ENCODE peak calls at places on chromosomes 7 and 10, in six cellular contexts. T is heart left ventricle, J is RWPE2, B is K562, V is transverse colon, D is gastrocnemius medialis. R is an unnamed sample.

GRCh38 chr10:130137659-130138478 is 1.7 kb downstream of the GLRX3 start:
- DNase-seq in T (no peak), J (no peak), B (no peak), V (no peak), D (no peak), R (no peak)

GRCh38 chr7:27095050-27095896 is 527 bp downstream of the HOXA1 start:
- DNase-seq in T (no peak), J (no peak), B (no peak), V (no peak), D (no peak), R (no peak)

GRCh38 chr10:6977641-6978627 is 397.9 kb upstream of the PRKCQ start:
- DNase-seq in T (no peak), J (no peak), B (no peak), V (no peak), D (no peak), R (no peak)

GRCh38 chr10:27685686-27686085 is 59.9 kb downstream of the MKX start:
- DNase-seq in T (no peak), J (no peak), B (no peak), V (no peak), D (no peak), R (no peak)

GRCh38 chr10:60611291-60611747 is 167.0 kb upstream of the CDK1 start:
- DNase-seq in T (no peak), J (peak; percentile 61), B (peak; percentile 22), V (no peak), D (no peak), R (no peak)

GRCh38 chr10:89867964-89868363 is 166.6 kb downstream of the KIF20B start:
- DNase-seq in T (no peak), J (no peak), B (no peak), V (no peak), D (no peak), R (peak; percentile 45)

GRCh38 chr10:18406136-18406535 is 245.3 kb downstream of the NSUN6 start:
- DNase-seq in T (no peak), J (no peak), B (no peak), V (no peak), D (no peak), R (no peak)

GRCh38 chr7:127154101-127154500 is 98.6 kb downstream of the GRM8 start:
- DNase-seq in T (no peak), J (no peak), B (no peak), V (no peak), D (no peak), R (no peak)

GRCh38 chr7:137820677-137821420 is 25.9 kb downstream of the DGKI start:
- DNase-seq in T (peak; percentile 69), J (no peak), B (no peak), V (no peak), D (peak; percentile 23), R (peak; percentile 60)

GRCh38 chr7:11492307-11492706 is 339.7 kb downstream of the THSD7A start:
- DNase-seq in T (no peak), J (no peak), B (no peak), V (no peak), D (no peak), R (no peak)

GRCh38 chr10:123103944-123104343 is 31.8 kb upstream of the HMX3 start:
- DNase-seq in T (no peak), J (no peak), B (no peak), V (no peak), D (no peak), R (no peak)

GRCh38 chr7:130063036-130063435 is 7.3 kb upstream of the KLHDC10 start:
- DNase-seq in T (peak; percentile 15), J (no peak), B (peak; percentile 90), V (peak; percentile 54), D (no peak), R (peak; percentile 63)

GRCh38 chr7:131596785-131597184 is 40.4 kb upstream of the PODXL start:
- DNase-seq in T (no peak), J (no peak), B (no peak), V (no peak), D (no peak), R (no peak)

GRCh38 chr10:116691544-116692126 is 50.7 kb downstream of the HSPA12A start:
- DNase-seq in T (no peak), J (no peak), B (no peak), V (no peak), D (no peak), R (no peak)

GRCh38 chr7:85154282-85154937 is 32.4 kb downstream of the SEMA3D start:
- DNase-seq in T (no peak), J (no peak), B (no peak), V (no peak), D (no peak), R (no peak)

GRCh38 chr7:84002348-84002747 is 192.2 kb downstream of the SEMA3A start:
- DNase-seq in T (no peak), J (no peak), B (no peak), V (no peak), D (no peak), R (no peak)

GRCh38 chr7:25860206-25860881 is 291.7 kb upstream of the NFE2L3 start:
- DNase-seq in T (no peak), J (peak; percentile 70), B (peak; percentile 52), V (no peak), D (no peak), R (no peak)

GRCh38 chr10:128751284-128751683 is 625.1 kb upstream of the MKI67 start:
- DNase-seq in T (no peak), J (no peak), B (no peak), V (no peak), D (no peak), R (peak; percentile 67)

GRCh38 chr7:133275008-133275407 is 22.1 kb downstream of the EXOC4 start:
- DNase-seq in T (no peak), J (no peak), B (peak; percentile 41), V (no peak), D (no peak), R (no peak)

GRCh38 chr7:121608785-121609184 is 212.7 kb upstream of the FAM3C start:
- DNase-seq in T (no peak), J (no peak), B (no peak), V (no peak), D (no peak), R (no peak)

GRCh38 chr10:106705576-106706526 is 458.7 kb downstream of the SORCS1 start:
- DNase-seq in T (peak; percentile 43), J (no peak), B (peak; percentile 71), V (peak; percentile 53), D (peak; percentile 17), R (peak; percentile 76)

GRCh38 chr7:33821970-33822369 is 83.4 kb upstream of the BMPER start:
- DNase-seq in T (no peak), J (no peak), B (no peak), V (no peak), D (no peak), R (no peak)

GRCh38 chr10:110408203-110408871 is 89.4 kb upstream of the DUSP5 start:
- DNase-seq in T (no peak), J (peak; percentile 79), B (no peak), V (no peak), D (no peak), R (no peak)

GRCh38 chr7:125644113-125644512 is 714.5 kb upstream of the POT1 start:
- DNase-seq in T (no peak), J (no peak), B (no peak), V (no peak), D (no peak), R (no peak)

GRCh38 chr7:159056722-159057121 is 87.9 kb downstream of the VIPR2 start:
- DNase-seq in T (no peak), J (no peak), B (no peak), V (no peak), D (no peak), R (no peak)

GRCh38 chr10:16116404-16117304 is 256.3 kb upstream of the MINDY3 start:
- DNase-seq in T (no peak), J (no peak), B (peak; percentile 28), V (no peak), D (no peak), R (peak; percentile 18)

GRCh38 chr7:99308461-99309074 is 17.1 kb upstream of the ARPC1A start:
- DNase-seq in T (no peak), J (no peak), B (no peak), V (no peak), D (no peak), R (no peak)

DNA sequence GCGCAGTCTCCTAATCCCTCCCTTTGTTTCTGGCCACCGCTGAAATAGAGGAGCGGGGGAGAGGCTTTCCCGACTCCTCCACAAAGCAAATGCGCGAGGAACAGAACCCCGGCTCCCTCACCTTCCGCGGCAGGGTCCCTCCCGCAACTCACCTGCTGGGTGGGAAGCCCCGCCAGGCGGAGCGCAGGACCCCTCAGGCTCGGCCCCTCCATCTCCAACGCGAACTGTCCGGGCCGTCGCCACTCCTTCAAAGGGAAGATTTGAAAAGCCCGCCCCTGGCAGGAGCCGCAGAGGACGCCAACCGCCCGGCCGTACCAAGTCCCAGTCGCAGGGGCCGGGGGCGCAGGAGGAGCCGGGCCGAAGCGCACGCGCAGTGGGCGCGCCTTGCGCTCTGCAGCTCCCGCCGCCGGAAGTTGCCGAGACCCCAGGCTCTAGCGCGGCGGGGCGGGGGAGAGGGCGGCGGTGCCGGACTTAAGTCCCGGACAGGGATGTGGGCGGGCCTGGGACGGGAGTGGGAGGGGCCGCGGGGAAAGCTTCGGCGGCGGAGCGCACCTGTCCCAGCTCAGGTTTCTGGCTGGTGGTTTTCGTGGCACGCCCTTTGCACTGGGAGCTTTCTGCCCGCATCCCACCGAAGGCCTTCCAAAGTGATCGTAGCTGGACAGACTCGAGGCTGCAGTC is at the start of gene RTKN2:
- DNase-seq in T (peak; percentile 46), J (peak; percentile 81), B (peak; percentile 67), V (peak; percentile 87), D (peak; percentile 60), R (peak; percentile 83)
- H3K27ac ChIP-seq in T (no peak within 1 kb of the TSS), J (peak within 1 kb of the TSS; percentile 1), B (no peak within 1 kb of the TSS), V (peak within 1 kb of the TSS; percentile 77), D (no peak within 1 kb of the TSS), R (peak within 1 kb of the TSS; percentile 32)

DNA sequence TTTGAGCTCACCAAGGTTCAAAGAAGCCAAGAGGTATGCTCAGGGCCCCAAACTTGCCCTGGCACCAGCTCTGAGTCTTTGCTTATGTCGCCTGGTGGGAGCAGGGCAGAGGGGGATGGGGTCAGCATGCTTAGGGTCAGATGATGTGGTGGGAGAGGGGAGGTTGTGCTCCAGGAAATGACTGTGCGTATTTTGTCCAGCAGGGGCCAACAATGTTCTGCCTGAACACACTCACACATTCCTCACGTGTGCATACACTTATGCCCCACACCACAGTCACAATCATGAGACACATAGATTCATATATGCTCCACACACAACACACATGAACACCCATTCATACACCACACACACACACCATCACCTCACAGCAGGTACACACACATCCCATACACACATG is 4.4 kb upstream of the RAMP3 start:
- DNase-seq in T (no peak), J (peak; percentile 23), B (peak; percentile 30), V (no peak), D (no peak), R (no peak)
- TF ChIP-seq CTCF in T (no peak), J (no peak), B (no peak), V (no peak), D (no peak), R (no peak)

DNA sequence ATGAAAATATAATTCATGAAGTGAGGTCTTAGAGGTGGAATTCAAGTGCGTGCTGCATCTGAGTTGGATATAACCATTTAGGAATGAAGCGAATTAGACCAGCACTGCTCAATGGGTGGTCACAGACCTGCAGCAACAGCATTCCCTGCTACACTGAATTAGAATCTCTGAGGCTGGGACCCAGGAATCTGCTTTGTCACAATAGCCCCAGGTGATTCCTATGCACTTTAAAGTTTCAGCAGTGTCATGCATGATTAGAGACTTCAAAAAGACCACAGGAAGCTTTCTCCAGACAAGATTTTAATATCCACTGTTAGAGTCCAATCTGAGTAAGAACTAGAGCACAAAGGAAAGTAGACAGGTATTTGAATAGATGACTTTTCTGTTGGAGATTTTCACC is 352.8 kb upstream of the VSTM2A start:
- DNase-seq in T (no peak), J (no peak), B (no peak), V (no peak), D (no peak), R (no peak)
- H3K36me3 ChIP-seq in T (no peaks in the 10 kb centered on the region), J (no peaks in the 10 kb centered on the region), B (no peaks in the 10 kb centered on the region), V (no peaks in the 10 kb centered on the region), D (no peaks in the 10 kb centered on the region), R (no peaks in the 10 kb centered on the region)

GRCh38 chr10:79542619-79543018 is 17.6 kb downstream of the SFTPA2 start:
- DNase-seq in T (no peak), J (no peak), B (no peak), V (no peak), D (no peak), R (no peak)
- H3K27ac ChIP-seq in T (no peak overlapping the region), J (no peak overlapping the region), B (no peak overlapping the region), V (no peak overlapping the region), D (no peak overlapping the region), R (no peak overlapping the region)

R was measured in cardiac muscle cell.